ENCODE peak calls at places on chromosomes 4 and X, in seven cellular contexts. D is substantia nigra; Y is activated CD8-positive, alpha-beta T cell treated with anti-CD3 and anti-CD28 coated beads, Interleukin-2, amount 10 ng/mL, durations not matched to agents 7 days and 5 days; N is tibial artery; S is AG09319; J is NCI-H2029; C is ELR. Q is an unnamed sample.

GRCh38 chr4:170446782-170447181 is 357.0 kb upstream of the AADAT start:
- DNase-seq in D (no peak), Y (no peak), N (no peak), S (no peak), J (no peak), C (no peak), Q (no peak)

GRCh38 chrX:8405631-8406030 is 59.0 kb upstream of the VCX3B start:
- DNase-seq in D (no peak), Y (no peak), N (no peak), S (no peak), J (no peak), C (peak), Q (no peak)

GRCh38 chr4:133186845-133187244 is 37.8 kb downstream of the PCDH10 start:
- DNase-seq in D (no peak), Y (no peak), N (no peak), S (no peak), J (no peak), C (peak), Q (no peak)

GRCh38 chr4:26372525-26373172 is 51.8 kb downstream of the RBPJ start:
- DNase-seq in D (no peak), Y (peak), N (no peak), S (no peak), J (peak), C (peak), Q (no peak)

GRCh38 chr4:155666701-155667537 is at the start of gene GUCY1A1:
- DNase-seq in D (peak), Y (peak), N (peak), S (no peak), J (no peak), C (peak), Q (peak)

GRCh38 chr4:6200011-6200921 is at the start of gene JAKMIP1:
- DNase-seq in D (peak), Y (peak), N (peak), S (peak), J (peak), C (peak), Q (peak)

GRCh38 chrX:32995427-32995826 is 215.9 kb downstream of the DMD start:
- DNase-seq in D (no peak), Y (no peak), N (peak), S (no peak), J (no peak), C (no peak), Q (no peak)

GRCh38 chr4:6235901-6236625 is 33.6 kb upstream of the WFS1 start:
- DNase-seq in D (no peak), Y (no peak), N (no peak), S (no peak), J (no peak), C (no peak), Q (no peak)

GRCh38 chr4:68259191-68259590 is 13.7 kb upstream of the TMPRSS11B start:
- DNase-seq in D (no peak), Y (no peak), N (no peak), S (no peak), J (no peak), C (no peak), Q (no peak)

GRCh38 chr4:7510066-7510465 is 75.3 kb upstream of the PSAPL1 start:
- DNase-seq in D (no peak), Y (no peak), N (no peak), S (no peak), J (no peak), C (no peak), Q (no peak)

GRCh38 chrX:71923516-71923915 is 12.9 kb downstream of the NHSL2 start:
- DNase-seq in D (no peak), Y (no peak), N (no peak), S (no peak), J (no peak), C (no peak), Q (no peak)

GRCh38 chrX:40143001-40143400 is 45.2 kb upstream of the BCOR start:
- DNase-seq in D (no peak), Y (no peak), N (no peak), S (no peak), J (no peak), C (no peak), Q (no peak)

GRCh38 chr4:154490261-154490588 is 1.4 kb downstream of the DCHS2 start:
- DNase-seq in D (no peak), Y (no peak), N (no peak), S (no peak), J (no peak), C (no peak), Q (no peak)

GRCh38 chr4:142262956-142263355 is 583.1 kb downstream of the INPP4B start:
- DNase-seq in D (no peak), Y (no peak), N (no peak), S (no peak), J (no peak), C (no peak), Q (no peak)

GRCh38 chr4:184416913-184417734 is 57.2 kb downstream of the IRF2 start:
- DNase-seq in D (no peak), Y (peak), N (no peak), S (no peak), J (no peak), C (no peak), Q (no peak)

GRCh38 chr4:10803944-10804343 is 119.4 kb upstream of the CLNK start:
- DNase-seq in D (no peak), Y (no peak), N (no peak), S (no peak), J (no peak), C (no peak), Q (no peak)

GRCh38 chrX:68978211-68978780 is 149.5 kb downstream of the EFNB1 start:
- DNase-seq in D (no peak), Y (no peak), N (no peak), S (peak), J (no peak), C (no peak), Q (no peak)

GRCh38 chr4:66777097-66777496 is 768.2 kb downstream of the CENPC start:
- DNase-seq in D (no peak), Y (no peak), N (no peak), S (no peak), J (no peak), C (no peak), Q (no peak)

GRCh38 chrX:46036508-46036907 is 508.7 kb downstream of the ZNF674 start:
- DNase-seq in D (no peak), Y (no peak), N (no peak), S (no peak), J (no peak), C (no peak), Q (no peak)

GRCh38 chr4:27055226-27055760 is 194.7 kb downstream of the STIM2 start:
- DNase-seq in D (no peak), Y (no peak), N (no peak), S (no peak), J (no peak), C (no peak), Q (no peak)

GRCh38 chrX:153903238-153903980 is 1.1 kb upstream of the AVPR2 start:
- DNase-seq in D (no peak), Y (no peak), N (peak), S (no peak), J (no peak), C (no peak), Q (no peak)

GRCh38 chrX:97931586-97931985 is 1047.9 kb downstream of the RPA4 start:
- DNase-seq in D (no peak), Y (no peak), N (no peak), S (no peak), J (no peak), C (no peak), Q (no peak)

GRCh38 chrX:131762802-131763234 is 218.9 kb downstream of the OR13H1 start:
- DNase-seq in D (no peak), Y (no peak), N (no peak), S (no peak), J (peak), C (peak), Q (peak)

GRCh38 chr4:126715067-126715466 is 917.7 kb upstream of the INTU start:
- DNase-seq in D (no peak), Y (no peak), N (no peak), S (no peak), J (no peak), C (no peak), Q (no peak)

GRCh38 chr4:128974203-128974602 is 119.1 kb downstream of the SCLT1 start:
- DNase-seq in D (no peak), Y (no peak), N (no peak), S (peak), J (no peak), C (no peak), Q (no peak)

GRCh38 chrX:134985479-134985878 is 5.3 kb upstream of the SMIM10 start:
- DNase-seq in D (no peak), Y (no peak), N (no peak), S (no peak), J (no peak), C (no peak), Q (no peak)

GRCh38 chr4:128337863-128338262 is 50.2 kb upstream of the PGRMC2 start:
- DNase-seq in D (no peak), Y (no peak), N (no peak), S (no peak), J (no peak), C (no peak), Q (no peak)

GRCh38 chrX:34555481-34555880 is 101.6 kb downstream of the TMEM47 start:
- DNase-seq in D (no peak), Y (no peak), N (no peak), S (no peak), J (no peak), C (no peak), Q (no peak)

Q was measured in hypothalamus.